ENCODE peak calls at places on chromosomes 1 and 21, in six cellular contexts. One of them, this sample, is unnamed.

GRCh38 chr1:33277488-33278084 is 21.3 kb downstream of the ZNF362 start:
- DNase-seq in CD4-positive, alpha-beta T cell: no peak
- DNase-seq in NCI-H1105: no peak
- DNase-seq in COR-L47: no peak
- DNase-seq in thyroid gland: no peak
- DNase-seq in NCI-H69: no peak
- DNase-seq in this sample: no peak

GRCh38 chr1:42979888-42980800 is 21.5 kb upstream of the SLC2A1 start:
- DNase-seq in CD4-positive, alpha-beta T cell: no peak
- DNase-seq in NCI-H1105: no peak
- DNase-seq in COR-L47: no peak
- DNase-seq in thyroid gland: no peak
- DNase-seq in NCI-H69: no peak
- DNase-seq in this sample: no peak

GRCh38 chr1:201493757-201494617 is 12.9 kb downstream of the CSRP1 start:
- DNase-seq in CD4-positive, alpha-beta T cell: no peak
- DNase-seq in NCI-H1105: no peak
- DNase-seq in COR-L47: no peak
- DNase-seq in thyroid gland: peak
- DNase-seq in NCI-H69: peak
- DNase-seq in this sample: no peak

GRCh38 chr1:33126411-33127000 is 45.6 kb downstream of the AZIN2 start:
- DNase-seq in CD4-positive, alpha-beta T cell: no peak
- DNase-seq in NCI-H1105: no peak
- DNase-seq in COR-L47: no peak
- DNase-seq in thyroid gland: no peak
- DNase-seq in NCI-H69: no peak
- DNase-seq in this sample: no peak

GRCh38 chr1:182644863-182645262 is 39.5 kb downstream of the RGS8 start:
- DNase-seq in CD4-positive, alpha-beta T cell: no peak
- DNase-seq in NCI-H1105: no peak
- DNase-seq in COR-L47: no peak
- DNase-seq in thyroid gland: peak
- DNase-seq in NCI-H69: no peak
- DNase-seq in this sample: no peak

GRCh38 chr1:224669400-224669799 is 53.3 kb downstream of the CNIH3 start:
- DNase-seq in CD4-positive, alpha-beta T cell: no peak
- DNase-seq in NCI-H1105: no peak
- DNase-seq in COR-L47: no peak
- DNase-seq in thyroid gland: no peak
- DNase-seq in NCI-H69: no peak
- DNase-seq in this sample: no peak

GRCh38 chr1:112904071-112904830 is 51.7 kb downstream of the SLC16A1 start:
- DNase-seq in CD4-positive, alpha-beta T cell: no peak
- DNase-seq in NCI-H1105: no peak
- DNase-seq in COR-L47: no peak
- DNase-seq in thyroid gland: no peak
- DNase-seq in NCI-H69: no peak
- DNase-seq in this sample: no peak

GRCh38 chr1:49102752-49103151 is 326.1 kb upstream of the BEND5 start:
- DNase-seq in CD4-positive, alpha-beta T cell: no peak
- DNase-seq in NCI-H1105: no peak
- DNase-seq in COR-L47: no peak
- DNase-seq in thyroid gland: no peak
- DNase-seq in NCI-H69: no peak
- DNase-seq in this sample: no peak

GRCh38 chr1:38305666-38306065 is 259.1 kb upstream of the POU3F1 start:
- DNase-seq in CD4-positive, alpha-beta T cell: no peak
- DNase-seq in NCI-H1105: no peak
- DNase-seq in COR-L47: no peak
- DNase-seq in thyroid gland: no peak
- DNase-seq in NCI-H69: no peak
- DNase-seq in this sample: no peak

GRCh38 chr1:232571523-232571922 is 58.4 kb downstream of the SIPA1L2 start:
- DNase-seq in CD4-positive, alpha-beta T cell: no peak
- DNase-seq in NCI-H1105: no peak
- DNase-seq in COR-L47: no peak
- DNase-seq in thyroid gland: no peak
- DNase-seq in NCI-H69: peak
- DNase-seq in this sample: no peak

GRCh38 chr1:154306151-154306550 is 14.7 kb upstream of the AQP10 start:
- DNase-seq in CD4-positive, alpha-beta T cell: no peak
- DNase-seq in NCI-H1105: no peak
- DNase-seq in COR-L47: no peak
- DNase-seq in thyroid gland: no peak
- DNase-seq in NCI-H69: no peak
- DNase-seq in this sample: no peak

GRCh38 chr1:212256404-212256803 is 28.8 kb upstream of the PPP2R5A start:
- DNase-seq in CD4-positive, alpha-beta T cell: no peak
- DNase-seq in NCI-H1105: no peak
- DNase-seq in COR-L47: no peak
- DNase-seq in thyroid gland: no peak
- DNase-seq in NCI-H69: no peak
- DNase-seq in this sample: no peak

GRCh38 chr1:231949277-231950122 is 322.9 kb downstream of the DISC1 start:
- DNase-seq in CD4-positive, alpha-beta T cell: no peak
- DNase-seq in NCI-H1105: no peak
- DNase-seq in COR-L47: no peak
- DNase-seq in thyroid gland: no peak
- DNase-seq in NCI-H69: no peak
- DNase-seq in this sample: no peak

GRCh38 chr1:71693581-71693980 is 588.8 kb downstream of the NEGR1 start:
- DNase-seq in CD4-positive, alpha-beta T cell: no peak
- DNase-seq in NCI-H1105: no peak
- DNase-seq in COR-L47: no peak
- DNase-seq in thyroid gland: no peak
- DNase-seq in NCI-H69: no peak
- DNase-seq in this sample: no peak

GRCh38 chr1:64242895-64243756 is 39.7 kb downstream of the UBE2U start:
- DNase-seq in CD4-positive, alpha-beta T cell: no peak
- DNase-seq in NCI-H1105: peak
- DNase-seq in COR-L47: peak
- DNase-seq in thyroid gland: no peak
- DNase-seq in NCI-H69: peak
- DNase-seq in this sample: peak

GRCh38 chr1:214615111-214615510 is 12.1 kb downstream of the CENPF start:
- DNase-seq in CD4-positive, alpha-beta T cell: no peak
- DNase-seq in NCI-H1105: no peak
- DNase-seq in COR-L47: no peak
- DNase-seq in thyroid gland: no peak
- DNase-seq in NCI-H69: no peak
- DNase-seq in this sample: no peak

GRCh38 chr1:27391511-27392095 is 819 bp upstream of the GPR3 start:
- DNase-seq in CD4-positive, alpha-beta T cell: no peak
- DNase-seq in NCI-H1105: peak
- DNase-seq in COR-L47: peak
- DNase-seq in thyroid gland: peak
- DNase-seq in NCI-H69: peak
- DNase-seq in this sample: peak

GRCh38 chr1:156070523-156070922 is 9.6 kb downstream of the RAB25 start:
- DNase-seq in CD4-positive, alpha-beta T cell: no peak
- DNase-seq in NCI-H1105: peak
- DNase-seq in COR-L47: no peak
- DNase-seq in thyroid gland: no peak
- DNase-seq in NCI-H69: peak
- DNase-seq in this sample: no peak

GRCh38 chr1:64790965-64791487 is 46.2 kb downstream of the RAVER2 start:
- DNase-seq in CD4-positive, alpha-beta T cell: no peak
- DNase-seq in NCI-H1105: no peak
- DNase-seq in COR-L47: no peak
- DNase-seq in thyroid gland: no peak
- DNase-seq in NCI-H69: no peak
- DNase-seq in this sample: no peak

GRCh38 chr1:204128464-204128963 is 23.3 kb downstream of the ETNK2 start:
- DNase-seq in CD4-positive, alpha-beta T cell: no peak
- DNase-seq in NCI-H1105: no peak
- DNase-seq in COR-L47: no peak
- DNase-seq in thyroid gland: no peak
- DNase-seq in NCI-H69: peak
- DNase-seq in this sample: no peak

GRCh38 chr21:31145271-31145801 is 107.1 kb upstream of the KRTAP19-8 start:
- DNase-seq in CD4-positive, alpha-beta T cell: no peak
- DNase-seq in NCI-H1105: no peak
- DNase-seq in COR-L47: no peak
- DNase-seq in thyroid gland: no peak
- DNase-seq in NCI-H69: no peak
- DNase-seq in this sample: no peak

GRCh38 chr21:22575165-22575584 is 1577.0 kb downstream of the NCAM2 start:
- DNase-seq in CD4-positive, alpha-beta T cell: no peak
- DNase-seq in NCI-H1105: peak
- DNase-seq in COR-L47: peak
- DNase-seq in thyroid gland: no peak
- DNase-seq in NCI-H69: peak
- DNase-seq in this sample: peak

GRCh38 chr1:209363112-209363511 is 220.4 kb upstream of the CAMK1G start:
- DNase-seq in CD4-positive, alpha-beta T cell: no peak
- DNase-seq in NCI-H1105: no peak
- DNase-seq in COR-L47: peak
- DNase-seq in thyroid gland: peak
- DNase-seq in NCI-H69: peak
- DNase-seq in this sample: no peak

GRCh38 chr21:31156662-31157061 is 118.4 kb upstream of the KRTAP19-8 start:
- DNase-seq in CD4-positive, alpha-beta T cell: no peak
- DNase-seq in NCI-H1105: no peak
- DNase-seq in COR-L47: no peak
- DNase-seq in thyroid gland: no peak
- DNase-seq in NCI-H69: no peak
- DNase-seq in this sample: no peak

GRCh38 chr1:36717431-36717830 is 234.7 kb upstream of the CSF3R start:
- DNase-seq in CD4-positive, alpha-beta T cell: no peak
- DNase-seq in NCI-H1105: no peak
- DNase-seq in COR-L47: no peak
- DNase-seq in thyroid gland: no peak
- DNase-seq in NCI-H69: no peak
- DNase-seq in this sample: no peak

GRCh38 chr1:183693521-183693920 is 40.4 kb upstream of the APOBEC4 start:
- DNase-seq in CD4-positive, alpha-beta T cell: no peak
- DNase-seq in NCI-H1105: no peak
- DNase-seq in COR-L47: no peak
- DNase-seq in thyroid gland: no peak
- DNase-seq in NCI-H69: no peak
- DNase-seq in this sample: no peak

GRCh38 chr1:232445361-232446106 is 184.4 kb downstream of the SIPA1L2 start:
- DNase-seq in CD4-positive, alpha-beta T cell: no peak
- DNase-seq in NCI-H1105: no peak
- DNase-seq in COR-L47: no peak
- DNase-seq in thyroid gland: no peak
- DNase-seq in NCI-H69: no peak
- DNase-seq in this sample: no peak